ENCODE peak calls at places on chromosomes 4 and X, in five cellular contexts. T is omental fat pad, A is fibroblast of mammary gland, L is A549, B is Calu3. P is an unnamed sample.
A peak's percentile ranks its signal among the peaks of the same experiment; 100 is the strongest.

GRCh38 chr4:1511441-1512041 is 105.3 kb upstream of the NKX1-1 start:
- DNase-seq in T (no peak), L (peak; percentile 27), B (no peak), A (peak; percentile 63), P (no peak)

GRCh38 chr4:175891863-175892262 is 79.8 kb upstream of the GPM6A start:
- DNase-seq in T (no peak), L (no peak), B (no peak), A (peak; percentile 22), P (no peak)

GRCh38 chr4:108058685-108059440 is 69.2 kb downstream of the HADH start:
- DNase-seq in A (peak; percentile 56), L (no peak), T (no peak), B (peak; percentile 18), P (peak; percentile 7)

GRCh38 chr4:55865228-55865806 is 11.9 kb downstream of the EXOC1 start:
- DNase-seq in A (peak; percentile 82), L (no peak), B (no peak), T (no peak), P (no peak)

GRCh38 chr4:8502836-8503585 is 62.4 kb downstream of the TRMT44 start:
- DNase-seq in L (no peak), A (peak; percentile 26), T (no peak), B (no peak), P (no peak)

GRCh38 chrX:9693307-9694001 is 72.2 kb downstream of the GPR143 start:
- DNase-seq in T (no peak), L (no peak), A (no peak), B (no peak), P (no peak)

GRCh38 chrX:35890699-35891098 is 28.8 kb upstream of the CFAP47 start:
- DNase-seq in A (peak; percentile 31), T (no peak), B (peak; percentile 49), L (peak; percentile 17), P (no peak)

GRCh38 chrX:24561121-24561520 is 86.0 kb downstream of the PCYT1B start:
- DNase-seq in B (no peak), T (no peak), A (peak; percentile 25), L (peak; percentile 23), P (no peak)

GRCh38 chr4:53900275-53900649 is 164.1 kb downstream of the CHIC2 start:
- DNase-seq in B (no peak), T (no peak), L (no peak), A (no peak), P (no peak)

GRCh38 chr4:109576462-109576861 is 16.4 kb downstream of the MCUB start:
- DNase-seq in T (no peak), L (no peak), A (peak; percentile 15), B (no peak), P (no peak)

GRCh38 chr4:126124817-126125216 is 810.1 kb downstream of the FAT4 start:
- DNase-seq in B (no peak), L (no peak), A (no peak), T (no peak), P (no peak)

GRCh38 chrX:9604111-9604907 is 139.5 kb downstream of the TBL1X start:
- DNase-seq in A (peak; percentile 72), T (no peak), L (no peak), B (no peak), P (no peak)

GRCh38 chrX:55057691-55058249 is 17.1 kb upstream of the PAGE2B start:
- DNase-seq in L (peak; percentile 2), B (peak; percentile 22), A (peak; percentile 36), T (no peak), P (no peak)

GRCh38 chr4:135833529-135833928 is 1631.9 kb upstream of the PABPC4L start:
- DNase-seq in T (no peak), L (no peak), B (no peak), A (no peak), P (no peak)

GRCh38 chr4:997375-998071 is 4.3 kb upstream of the SLC26A1 start:
- DNase-seq in T (no peak), B (no peak), L (no peak), A (no peak), P (no peak)

GRCh38 chrX:102154218-102154860 is 1.4 kb downstream of the BEX5 start:
- DNase-seq in B (peak; percentile 44), L (no peak), T (no peak), A (no peak), P (no peak)

GRCh38 chr4:4837316-4837715 is 22.1 kb upstream of the MSX1 start:
- DNase-seq in B (no peak), L (no peak), A (peak; percentile 80), T (no peak), P (no peak)

GRCh38 chr4:183571350-183572076 is 66.7 kb downstream of the ING2 start:
- DNase-seq in L (peak; percentile 19), B (peak; percentile 35), A (peak; percentile 41), T (no peak), P (no peak)

GRCh38 chrX:1751781-1752180 is 136.9 kb downstream of the ASMT start:
- DNase-seq in B (no peak), A (no peak), T (no peak), L (no peak), P (no peak)

GRCh38 chrX:9885150-9885549 is 82.0 kb upstream of the CLDN34 start:
- DNase-seq in B (peak; percentile 77), T (no peak), A (peak; percentile 59), L (peak; percentile 58), P (no peak)

GRCh38 chr4:17762705-17763104 is 18.7 kb downstream of the FAM184B start:
- DNase-seq in A (peak; percentile 74), L (no peak), B (no peak), T (no peak), P (no peak)

GRCh38 chrX:136198010-136198409 is 50.7 kb downstream of the FHL1 start:
- DNase-seq in T (no peak), L (no peak), A (no peak), B (no peak), P (no peak)

GRCh38 chr4:76626686-76627465 is 191.8 kb downstream of the SHROOM3 start:
- DNase-seq in L (peak; percentile 20), B (no peak), T (no peak), A (peak; percentile 29), P (no peak)

GRCh38 chr4:176971576-176972105 is 178.9 kb upstream of the VEGFC start:
- DNase-seq in B (no peak), L (no peak), A (no peak), T (no peak), P (no peak)

GRCh38 chrX:53133400-53133799 is 39.5 kb downstream of the KANTR start:
- DNase-seq in T (no peak), L (no peak), A (no peak), B (no peak), P (peak; percentile 26)

GRCh38 chr4:125140966-125141495 is 173.7 kb upstream of the FAT4 start:
- DNase-seq in T (no peak), B (no peak), L (no peak), A (peak; percentile 43), P (no peak)

GRCh38 chrX:53992589-53992988 is 51.7 kb downstream of the PHF8 start:
- DNase-seq in B (no peak), A (no peak), L (no peak), T (no peak), P (no peak)

GRCh38 chrX:41333744-41333993 is 293 bp upstream of the DDX3X start:
- DNase-seq in A (peak; percentile 92), L (peak; percentile 64), B (no peak), T (peak; percentile 50), P (no peak)

GRCh38 chrX:10121787-10122186 is 35.0 kb upstream of the CLCN4 start:
- DNase-seq in T (no peak), B (no peak), L (no peak), A (no peak), P (no peak)

GRCh38 chr4:81196126-81196650 is 18.8 kb downstream of the PRKG2 start:
- DNase-seq in B (no peak), A (no peak), T (no peak), L (no peak), P (no peak)

GRCh38 chr4:185004562-185005208 is 13.6 kb upstream of the HELT start:
- DNase-seq in A (no peak), L (no peak), T (no peak), B (no peak), P (no peak)

GRCh38 chr4:19494958-19495357 is 756.7 kb upstream of the SLIT2 start:
- DNase-seq in L (no peak), A (peak; percentile 36), T (no peak), B (no peak), P (no peak)

GRCh38 chr4:2341261-2341841 is 77.1 kb downstream of the ZFYVE28 start:
- DNase-seq in A (no peak), B (no peak), L (no peak), T (no peak), P (no peak)

GRCh38 chr4:8035371-8035780 is 95.7 kb upstream of the AFAP1 start:
- DNase-seq in L (no peak), A (peak; percentile 6), T (no peak), B (no peak), P (no peak)

GRCh38 chrX:19514791-19515614 is at the start of gene MAP3K15:
- DNase-seq in B (peak; percentile 69), T (no peak), A (peak; percentile 3), L (peak; percentile 66), P (no peak)

GRCh38 chrX:129540068-129540653 is at the start of gene OCRL:
- DNase-seq in T (peak; percentile 46), L (peak; percentile 74), B (peak; percentile 79), A (peak; percentile 59), P (no peak)

GRCh38 chrX:115679460-115679859 is 118.5 kb downstream of the PLS3 start:
- DNase-seq in A (peak; percentile 46), B (no peak), T (no peak), L (peak; percentile 17), P (no peak)
- TF ChIP-seq CTCF in A (peak; percentile 56), B (no peak), T (no peak), L (peak; percentile 48), P (no peak)

DNA sequence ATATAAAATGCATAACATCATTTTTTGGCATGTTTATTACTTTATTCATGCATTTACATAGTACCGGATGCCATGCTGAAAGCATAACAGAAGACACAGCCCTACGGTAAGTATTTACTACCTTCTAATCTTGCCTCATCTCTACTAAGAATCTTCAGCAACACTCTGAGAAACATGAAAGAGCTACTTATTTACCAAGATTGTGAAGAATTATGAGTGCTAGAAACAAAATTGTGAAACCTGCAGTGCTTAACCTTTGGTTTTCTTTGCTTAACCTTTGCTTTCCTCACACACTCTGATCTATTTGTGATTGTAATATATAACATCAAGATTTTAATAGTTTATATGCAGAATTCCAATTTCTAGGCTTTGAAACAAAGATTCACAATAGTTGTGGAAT is 7.4 kb downstream of the ANTXR2 start:
- DNase-seq in L (no peak), A (no peak), T (no peak), B (no peak), P (no peak)
- TF ChIP-seq CTCF in L (no peak), A (no peak), T (no peak), B (no peak), P (no peak)

GRCh38 chr4:161554372-161554990 is 609.3 kb downstream of the FSTL5 start:
- DNase-seq in B (no peak), L (no peak), T (no peak), A (peak; percentile 14), P (no peak)

GRCh38 chr4:161555689-161556660 is 607.8 kb downstream of the FSTL5 start:
- DNase-seq in T (no peak), B (no peak), L (no peak), A (peak; percentile 26), P (no peak)
- TF ChIP-seq CTCF in T (no peak), B (no peak), L (no peak), A (no peak), P (no peak)

DNA sequence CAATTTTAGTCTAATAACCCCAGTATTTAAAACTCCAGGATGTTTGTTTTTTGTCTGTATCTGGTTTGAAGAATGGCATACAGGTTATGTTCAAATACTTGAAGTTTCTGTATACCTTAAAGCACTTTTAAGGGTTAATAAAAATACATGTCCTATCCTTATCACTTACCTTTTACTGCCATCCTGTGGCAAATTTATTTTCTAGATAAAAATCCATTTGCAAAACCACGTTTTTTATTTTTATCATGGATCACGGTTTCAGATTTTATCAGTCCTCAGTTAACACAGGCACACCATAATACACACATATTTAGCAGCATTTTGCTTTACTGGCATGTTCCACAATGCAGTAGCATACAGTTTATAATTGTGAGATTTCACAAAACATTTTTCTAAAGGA is 113.3 kb upstream of the H2AZ1 start:
- DNase-seq in B (no peak), T (no peak), A (peak; percentile 17), L (no peak), P (no peak)
- TF ChIP-seq CTCF in B (no peak), T (no peak), A (no peak), L (peak; percentile 35), P (peak; percentile 20)

P was measured in keratinocyte.